ENCODE peak calls at places on chromosomes 5 and 9, in eight cellular contexts. U, L, T, O, E, P, F and Q are unnamed samples.

GRCh38 chr5:67031689-67032088 is 164.9 kb downstream of the CD180 start:
- DNase-seq in U (no peak), O (no peak), F (no peak), E (no peak), T (no peak), L (no peak), P (no peak), Q (no peak)

GRCh38 chr5:176353533-176353932 is 8.0 kb downstream of the KIAA1191 start:
- DNase-seq in L (no peak), O (no peak), F (no peak), E (no peak), U (no peak), T (no peak), P (no peak), Q (no peak)

GRCh38 chr5:76715734-76716455 is at the start of gene F2R:
- DNase-seq in T (no peak), F (peak; percentile 91), U (no peak), P (peak; percentile 44), L (peak; percentile 44), E (peak; percentile 59), O (peak; percentile 61), Q (peak; percentile 33)

GRCh38 chr5:116543501-116543900 is 31.1 kb downstream of the SEMA6A start:
- DNase-seq in P (no peak), O (no peak), F (no peak), L (peak; percentile 79), E (no peak), T (no peak), U (no peak), Q (no peak)

GRCh38 chr5:95050708-95051107 is 234.2 kb downstream of the MCTP1 start:
- DNase-seq in U (no peak), T (no peak), O (no peak), P (no peak), F (no peak), L (no peak), E (no peak), Q (no peak)

GRCh38 chr5:95958308-95959014 is 3.2 kb downstream of the ELL2 start:
- DNase-seq in U (no peak), L (peak; percentile 78), T (no peak), E (no peak), O (no peak), P (no peak), F (no peak), Q (no peak)

GRCh38 chr5:111364992-111365391 is 140.8 kb downstream of the CAMK4 start:
- DNase-seq in L (peak; percentile 9), F (peak; percentile 60), E (no peak), T (no peak), O (no peak), U (no peak), P (no peak), Q (peak; percentile 73)

GRCh38 chr9:116155700-116156045 is 2.1 kb downstream of the PAPPA start:
- DNase-seq in P (no peak), F (peak; percentile 15), T (no peak), E (no peak), U (no peak), L (no peak), O (no peak), Q (no peak)

GRCh38 chr9:124133752-124134151 is 122.2 kb downstream of the LHX2 start:
- DNase-seq in E (no peak), F (peak; percentile 63), O (peak; percentile 60), T (no peak), U (peak; percentile 44), P (no peak), L (no peak), Q (no peak)

GRCh38 chr9:122988919-122989614 is 44.4 kb upstream of the GPR21 start:
- DNase-seq in O (no peak), P (no peak), T (no peak), U (no peak), L (no peak), F (no peak), E (no peak), Q (no peak)

GRCh38 chr9:19232830-19233194 is 2.3 kb downstream of the DENND4C start:
- DNase-seq in T (no peak), O (no peak), L (peak; percentile 15), E (no peak), U (no peak), P (no peak), F (no peak), Q (no peak)

GRCh38 chr5:108730617-108731340 is 16.9 kb upstream of the FER start:
- DNase-seq in P (no peak), L (no peak), F (no peak), U (no peak), E (no peak), T (no peak), O (no peak), Q (no peak)

DNA sequence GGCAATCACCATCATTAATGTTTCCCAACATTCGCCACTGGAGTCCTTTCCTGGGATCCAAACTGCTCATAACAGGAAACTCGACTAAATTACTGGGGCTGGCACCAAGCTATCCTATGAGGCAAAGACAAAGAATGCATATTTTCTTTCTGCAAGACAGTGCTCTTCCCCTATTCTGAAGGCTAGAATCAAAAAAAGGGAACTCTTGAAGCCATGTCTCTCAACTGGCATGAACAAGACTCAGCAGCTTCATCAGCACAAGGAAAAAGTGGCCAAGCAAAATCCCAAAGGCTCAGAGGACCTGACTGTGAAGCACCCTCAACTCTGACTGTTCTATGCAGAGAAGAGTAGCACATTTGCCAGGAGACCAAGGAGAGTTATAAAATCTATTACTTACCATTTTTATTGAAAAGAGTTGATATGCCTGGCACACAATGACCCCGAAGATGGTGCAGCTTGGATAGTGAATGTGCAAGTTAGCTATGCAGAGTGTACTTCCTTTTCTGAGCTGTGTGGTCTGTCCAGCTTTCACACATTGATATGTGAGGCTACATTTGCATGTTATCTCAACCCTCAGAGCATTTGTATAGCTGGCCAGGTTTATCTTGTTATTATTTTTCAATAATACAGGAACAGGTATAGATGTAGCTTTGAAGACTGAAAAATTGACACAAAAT is 50.9 kb upstream of the FYB1 start:
- DNase-seq in U (no peak), L (no peak), O (no peak), F (no peak), P (no peak), T (no peak), E (no peak), Q (no peak)
- H3K4me3 ChIP-seq in U (no peak overlapping the region), L (no peak overlapping the region), O (peak overlapping the region; percentile 17), F (no peak overlapping the region), P (peak overlapping the region; percentile 44), T (no peak overlapping the region), E (no peak overlapping the region), Q (no peak overlapping the region)

GRCh38 chr9:64773491-64773931 is 511.5 kb downstream of the FOXD4L5 start:
- DNase-seq in E (no peak), T (no peak), P (peak; percentile 5), U (peak; percentile 9), F (no peak), L (no peak), O (peak; percentile 32), Q (no peak)
- H3K4me3 ChIP-seq in E (peak overlapping the region; percentile 42), T (peak overlapping the region; percentile 39), P (no peak overlapping the region), U (peak overlapping the region; percentile 25), F (peak overlapping the region; percentile 52), L (peak overlapping the region; percentile 16), O (peak overlapping the region; percentile 23), Q (no peak overlapping the region)

DNA sequence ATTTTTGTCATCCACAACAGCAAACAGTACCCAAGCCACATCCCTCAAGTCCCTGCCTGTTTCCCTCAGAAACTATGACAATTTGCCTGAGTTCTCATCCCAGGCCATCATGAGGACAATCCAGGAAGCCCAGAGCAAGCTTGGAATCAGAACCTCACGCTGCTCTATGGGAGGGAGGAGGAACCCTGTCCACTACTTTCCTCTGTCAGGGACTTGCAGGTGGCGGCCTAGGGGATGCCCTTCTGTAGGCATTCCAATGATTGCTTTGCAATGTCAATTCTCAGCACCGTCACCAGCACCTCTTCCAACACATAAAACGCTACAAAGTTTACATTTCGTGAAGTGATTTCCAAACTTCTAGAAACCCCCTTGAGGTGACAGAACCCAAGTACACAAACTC is 170.4 kb upstream of the FSTL4 start:
- DNase-seq in P (no peak), L (no peak), O (no peak), T (no peak), E (no peak), U (no peak), F (no peak), Q (no peak)
- H3K4me3 ChIP-seq in P (no peak overlapping the region), L (no peak overlapping the region), O (no peak overlapping the region), T (no peak overlapping the region), E (no peak overlapping the region), U (no peak overlapping the region), F (no peak overlapping the region), Q (no peak overlapping the region)

DNA sequence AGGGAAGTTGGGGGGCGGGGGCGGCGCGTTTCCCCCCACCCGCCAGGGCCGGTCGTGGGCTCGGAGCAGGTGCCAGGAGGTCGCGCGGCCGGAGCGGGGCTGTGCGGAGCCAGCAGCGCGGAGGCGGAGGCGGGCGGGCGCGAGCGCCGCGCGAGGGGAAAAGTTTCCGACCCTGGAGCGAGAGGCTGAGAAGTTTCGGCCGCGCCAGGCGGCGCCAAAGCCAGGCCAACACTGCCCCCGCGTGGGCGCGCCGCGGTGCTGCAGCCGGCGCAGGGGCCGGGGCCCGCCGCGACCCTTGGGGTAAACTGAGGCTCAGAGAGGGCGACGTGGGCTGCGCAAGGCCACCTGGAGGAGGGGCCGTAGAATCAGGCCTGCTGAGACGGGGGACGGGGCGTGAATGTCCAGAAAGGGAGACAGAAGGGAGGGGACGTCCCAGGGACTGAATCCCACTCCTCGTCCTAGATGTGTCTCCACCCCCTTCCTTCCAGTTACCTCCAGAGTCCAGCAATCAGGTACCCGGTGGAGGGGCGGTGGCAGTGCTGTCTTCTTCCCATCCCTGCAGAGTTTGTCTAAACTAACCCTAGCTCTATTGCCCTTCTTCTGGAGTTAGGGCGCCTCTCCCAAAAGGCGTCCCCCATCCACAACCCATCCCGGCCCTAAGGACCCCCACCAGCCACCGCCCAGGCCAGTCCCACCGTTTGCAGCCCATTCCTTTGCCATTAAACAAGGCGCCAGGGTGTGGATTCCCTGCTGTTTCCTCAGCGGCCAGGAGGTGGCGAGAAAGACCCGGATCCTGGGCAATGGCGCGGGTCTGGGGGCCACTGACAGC is 10.2 kb downstream of the C9orf50 start:
- DNase-seq in L (peak; percentile 37), P (peak; percentile 69), E (peak; percentile 78), U (peak; percentile 60), O (peak; percentile 82), T (peak; percentile 88), F (peak; percentile 91), Q (no peak)
- H3K4me3 ChIP-seq in L (peak overlapping the region; percentile 62), P (peak overlapping the region; percentile 77), E (peak overlapping the region; percentile 73), U (peak overlapping the region; percentile 43), O (peak overlapping the region; percentile 62), T (peak overlapping the region; percentile 61), F (peak overlapping the region; percentile 66), Q (peak overlapping the region; percentile 51)